ENCODE peak calls at places on chromosomes 1 and 21, in seven cellular contexts. One of them, this sample, is unnamed.

GRCh38 chr1:89605692-89606091 is 27.2 kb upstream of the LRRC8C start:
- DNase-seq in neural progenitor cell: no peak
- DNase-seq in GM06990: no peak
- DNase-seq in vagina: no peak
- DNase-seq in prostate gland: no peak
- DNase-seq in suprapubic skin: no peak
- DNase-seq in HFF-Myc: peak
- DNase-seq in this sample: no peak

GRCh38 chr1:22685675-22686074 is 25.0 kb upstream of the EPHB2 start:
- DNase-seq in neural progenitor cell: no peak
- DNase-seq in GM06990: no peak
- DNase-seq in vagina: no peak
- DNase-seq in prostate gland: no peak
- DNase-seq in suprapubic skin: no peak
- DNase-seq in HFF-Myc: no peak
- DNase-seq in this sample: no peak

GRCh38 chr1:148379170-148379500 is 104.0 kb downstream of the PPIAL4G start:
- DNase-seq in neural progenitor cell: no peak
- DNase-seq in GM06990: no peak
- DNase-seq in vagina: no peak
- DNase-seq in prostate gland: no peak
- DNase-seq in suprapubic skin: no peak
- DNase-seq in HFF-Myc: no peak
- DNase-seq in this sample: no peak

GRCh38 chr21:32190491-32191144 is 88.2 kb downstream of the MIS18A start:
- DNase-seq in neural progenitor cell: no peak
- DNase-seq in GM06990: no peak
- DNase-seq in vagina: peak
- DNase-seq in prostate gland: no peak
- DNase-seq in suprapubic skin: peak
- DNase-seq in HFF-Myc: no peak
- DNase-seq in this sample: no peak

GRCh38 chr1:243561588-243562319 is 288.3 kb downstream of the AKT3 start:
- DNase-seq in neural progenitor cell: no peak
- DNase-seq in GM06990: no peak
- DNase-seq in vagina: no peak
- DNase-seq in prostate gland: no peak
- DNase-seq in suprapubic skin: no peak
- DNase-seq in HFF-Myc: no peak
- DNase-seq in this sample: no peak

GRCh38 chr21:43935711-43936110 is 70.7 kb downstream of the AGPAT3 start:
- DNase-seq in neural progenitor cell: no peak
- DNase-seq in GM06990: no peak
- DNase-seq in vagina: no peak
- DNase-seq in prostate gland: no peak
- DNase-seq in suprapubic skin: no peak
- DNase-seq in HFF-Myc: no peak
- DNase-seq in this sample: no peak

GRCh38 chr1:20355828-20356735 is 65.4 kb downstream of the VWA5B1 start:
- DNase-seq in neural progenitor cell: no peak
- DNase-seq in GM06990: no peak
- DNase-seq in vagina: no peak
- DNase-seq in prostate gland: no peak
- DNase-seq in suprapubic skin: no peak
- DNase-seq in HFF-Myc: no peak
- DNase-seq in this sample: no peak

GRCh38 chr1:19786988-19787423 is 12.7 kb downstream of the TMCO4 start:
- DNase-seq in neural progenitor cell: no peak
- DNase-seq in GM06990: no peak
- DNase-seq in vagina: no peak
- DNase-seq in prostate gland: peak
- DNase-seq in suprapubic skin: no peak
- DNase-seq in HFF-Myc: no peak
- DNase-seq in this sample: no peak

GRCh38 chr1:67889940-67890567 is 56.8 kb upstream of the GNG12 start:
- DNase-seq in neural progenitor cell: no peak
- DNase-seq in GM06990: no peak
- DNase-seq in vagina: no peak
- DNase-seq in prostate gland: no peak
- DNase-seq in suprapubic skin: no peak
- DNase-seq in HFF-Myc: peak
- DNase-seq in this sample: peak

GRCh38 chr1:110106013-110106941 is 6.0 kb upstream of the UBL4B start:
- DNase-seq in neural progenitor cell: peak
- DNase-seq in GM06990: peak
- DNase-seq in vagina: no peak
- DNase-seq in prostate gland: peak
- DNase-seq in suprapubic skin: no peak
- DNase-seq in HFF-Myc: peak
- DNase-seq in this sample: no peak

GRCh38 chr21:42311160-42311559 is 4.0 kb downstream of the TFF3 start:
- DNase-seq in neural progenitor cell: no peak
- DNase-seq in GM06990: no peak
- DNase-seq in vagina: no peak
- DNase-seq in prostate gland: no peak
- DNase-seq in suprapubic skin: no peak
- DNase-seq in HFF-Myc: no peak
- DNase-seq in this sample: no peak

GRCh38 chr21:44713130-44713529 is 1.8 kb upstream of the TSPEAR start:
- DNase-seq in neural progenitor cell: no peak
- DNase-seq in GM06990: no peak
- DNase-seq in vagina: no peak
- DNase-seq in prostate gland: no peak
- DNase-seq in suprapubic skin: peak
- DNase-seq in HFF-Myc: no peak
- DNase-seq in this sample: no peak

GRCh38 chr1:27689423-27690173 is 17.6 kb upstream of the IFI6 start:
- DNase-seq in neural progenitor cell: no peak
- DNase-seq in GM06990: no peak
- DNase-seq in vagina: no peak
- DNase-seq in prostate gland: no peak
- DNase-seq in suprapubic skin: no peak
- DNase-seq in HFF-Myc: no peak
- DNase-seq in this sample: no peak

GRCh38 chr1:152165291-152166077 is 6.5 kb upstream of the RPTN start:
- DNase-seq in neural progenitor cell: no peak
- DNase-seq in GM06990: no peak
- DNase-seq in vagina: no peak
- DNase-seq in prostate gland: no peak
- DNase-seq in suprapubic skin: no peak
- DNase-seq in HFF-Myc: no peak
- DNase-seq in this sample: no peak

GRCh38 chr1:22969224-22969829 is 3.3 kb downstream of the LACTBL1 start:
- DNase-seq in neural progenitor cell: no peak
- DNase-seq in GM06990: no peak
- DNase-seq in vagina: no peak
- DNase-seq in prostate gland: peak
- DNase-seq in suprapubic skin: no peak
- DNase-seq in HFF-Myc: peak
- DNase-seq in this sample: peak

GRCh38 chr1:184513966-184514365 is 127.1 kb downstream of the C1orf21 start:
- DNase-seq in neural progenitor cell: no peak
- DNase-seq in GM06990: no peak
- DNase-seq in vagina: no peak
- DNase-seq in prostate gland: no peak
- DNase-seq in suprapubic skin: no peak
- DNase-seq in HFF-Myc: no peak
- DNase-seq in this sample: no peak

GRCh38 chr1:80531182-80531581 is 1269.6 kb upstream of the ADGRL2 start:
- DNase-seq in neural progenitor cell: no peak
- DNase-seq in GM06990: no peak
- DNase-seq in vagina: no peak
- DNase-seq in prostate gland: no peak
- DNase-seq in suprapubic skin: no peak
- DNase-seq in HFF-Myc: no peak
- DNase-seq in this sample: no peak

GRCh38 chr1:157390646-157391045 is 161.7 kb downstream of the FCRL5 start:
- DNase-seq in neural progenitor cell: no peak
- DNase-seq in GM06990: no peak
- DNase-seq in vagina: no peak
- DNase-seq in prostate gland: no peak
- DNase-seq in suprapubic skin: no peak
- DNase-seq in HFF-Myc: peak
- DNase-seq in this sample: peak

GRCh38 chr1:54865238-54866073 is 21.5 kb downstream of the DHCR24 start:
- DNase-seq in neural progenitor cell: no peak
- DNase-seq in GM06990: no peak
- DNase-seq in vagina: peak
- DNase-seq in prostate gland: no peak
- DNase-seq in suprapubic skin: no peak
- DNase-seq in HFF-Myc: no peak
- DNase-seq in this sample: no peak

GRCh38 chr21:38342734-38343133 is 85.9 kb downstream of the KCNJ15 start:
- DNase-seq in neural progenitor cell: no peak
- DNase-seq in GM06990: no peak
- DNase-seq in vagina: no peak
- DNase-seq in prostate gland: no peak
- DNase-seq in suprapubic skin: no peak
- DNase-seq in HFF-Myc: no peak
- DNase-seq in this sample: no peak

GRCh38 chr1:155207578-155208405 is at the start of gene THBS3:
- DNase-seq in neural progenitor cell: peak
- DNase-seq in GM06990: no peak
- DNase-seq in vagina: no peak
- DNase-seq in prostate gland: no peak
- DNase-seq in suprapubic skin: no peak
- DNase-seq in HFF-Myc: no peak
- DNase-seq in this sample: no peak

GRCh38 chr1:111234866-111235265 is 7.4 kb downstream of the CHI3L2 start:
- DNase-seq in neural progenitor cell: no peak
- DNase-seq in GM06990: no peak
- DNase-seq in vagina: no peak
- DNase-seq in prostate gland: no peak
- DNase-seq in suprapubic skin: no peak
- DNase-seq in HFF-Myc: no peak
- DNase-seq in this sample: no peak

GRCh38 chr1:152029144-152029936 is 7.5 kb downstream of the S100A11 start:
- DNase-seq in neural progenitor cell: no peak
- DNase-seq in GM06990: no peak
- DNase-seq in vagina: no peak
- DNase-seq in prostate gland: no peak
- DNase-seq in suprapubic skin: no peak
- DNase-seq in HFF-Myc: no peak
- DNase-seq in this sample: no peak

GRCh38 chr1:1380860-1381259 is 5.9 kb upstream of the AURKAIP1 start:
- DNase-seq in neural progenitor cell: no peak
- DNase-seq in GM06990: no peak
- DNase-seq in vagina: no peak
- DNase-seq in prostate gland: no peak
- DNase-seq in suprapubic skin: no peak
- DNase-seq in HFF-Myc: no peak
- DNase-seq in this sample: no peak

GRCh38 chr1:156926175-156926574 is 5.7 kb downstream of the LRRC71 start:
- DNase-seq in neural progenitor cell: no peak
- DNase-seq in GM06990: no peak
- DNase-seq in vagina: no peak
- DNase-seq in prostate gland: no peak
- DNase-seq in suprapubic skin: no peak
- DNase-seq in HFF-Myc: peak
- DNase-seq in this sample: no peak

GRCh38 chr1:84988588-84988987 is 8.3 kb downstream of the MCOLN2 start:
- DNase-seq in neural progenitor cell: no peak
- DNase-seq in GM06990: peak
- DNase-seq in vagina: no peak
- DNase-seq in prostate gland: no peak
- DNase-seq in suprapubic skin: no peak
- DNase-seq in HFF-Myc: no peak
- DNase-seq in this sample: no peak

GRCh38 chr1:2433936-2434335 is 21.6 kb upstream of the PEX10 start:
- DNase-seq in neural progenitor cell: no peak
- DNase-seq in GM06990: no peak
- DNase-seq in vagina: no peak
- DNase-seq in prostate gland: no peak
- DNase-seq in suprapubic skin: no peak
- DNase-seq in HFF-Myc: no peak
- DNase-seq in this sample: no peak

GRCh38 chr1:92831368-92831761 is 475 bp upstream of the RPL5 start:
- DNase-seq in neural progenitor cell: peak
- DNase-seq in GM06990: no peak
- DNase-seq in vagina: no peak
- DNase-seq in prostate gland: no peak
- DNase-seq in suprapubic skin: no peak
- DNase-seq in HFF-Myc: no peak
- DNase-seq in this sample: no peak
- H3K4me3 ChIP-seq in neural progenitor cell: peak
- H3K4me3 ChIP-seq in GM06990: no peak
- H3K4me3 ChIP-seq in vagina: peak
- H3K4me3 ChIP-seq in prostate gland: no peak
- H3K4me3 ChIP-seq in suprapubic skin: peak
- H3K4me3 ChIP-seq in HFF-Myc: peak
- H3K4me3 ChIP-seq in this sample: no peak

GRCh38 chr1:171850951-171851350 is 9.7 kb downstream of the DNM3 start:
- DNase-seq in neural progenitor cell: no peak
- DNase-seq in GM06990: no peak
- DNase-seq in vagina: no peak
- DNase-seq in prostate gland: no peak
- DNase-seq in suprapubic skin: no peak
- DNase-seq in HFF-Myc: no peak
- DNase-seq in this sample: no peak
- TF ChIP-seq CTCF in neural progenitor cell: no peak
- TF ChIP-seq CTCF in GM06990: peak
- TF ChIP-seq CTCF in vagina: no peak
- TF ChIP-seq CTCF in prostate gland: no peak
- TF ChIP-seq CTCF in suprapubic skin: no peak
- TF ChIP-seq CTCF in HFF-Myc: no peak
- TF ChIP-seq CTCF in this sample: no peak

DNA sequence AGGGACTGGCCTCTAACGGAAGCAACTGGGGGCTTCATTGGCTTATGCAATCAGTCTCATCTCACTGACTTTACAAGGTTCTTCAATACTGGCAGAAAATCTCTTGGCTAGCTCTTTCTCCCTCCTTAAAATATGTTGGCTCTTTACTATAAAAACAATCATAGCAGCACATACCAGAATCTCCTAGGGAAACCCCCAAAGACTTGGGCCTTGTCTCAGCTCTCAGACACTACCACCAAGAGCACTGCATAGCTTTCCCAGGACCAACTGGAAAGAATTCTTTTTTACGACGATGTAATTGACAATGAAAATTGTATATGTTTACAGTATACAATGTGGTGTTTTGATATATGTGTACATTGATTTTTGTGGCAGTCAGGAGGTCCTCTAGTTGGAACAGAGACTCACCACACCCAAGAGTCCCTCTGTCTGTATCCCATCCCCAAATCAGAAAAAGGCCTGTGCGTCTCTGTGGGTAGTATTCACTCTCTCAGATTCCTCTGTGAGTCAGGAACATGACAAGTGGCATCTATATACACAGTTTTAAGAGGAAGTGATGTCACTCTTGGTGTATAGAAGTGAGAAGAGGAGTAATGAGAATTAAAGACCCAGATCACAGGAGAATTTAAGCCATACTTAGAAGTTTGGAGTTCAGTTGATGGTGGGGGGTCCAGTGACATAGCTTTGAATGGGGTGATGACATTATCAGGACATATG is 21.1 kb downstream of the SMAP2 start:
- DNase-seq in neural progenitor cell: no peak
- DNase-seq in GM06990: no peak
- DNase-seq in vagina: no peak
- DNase-seq in prostate gland: no peak
- DNase-seq in suprapubic skin: no peak
- DNase-seq in HFF-Myc: no peak
- DNase-seq in this sample: no peak
- H3K4me3 ChIP-seq in neural progenitor cell: no peak
- H3K4me3 ChIP-seq in GM06990: no peak
- H3K4me3 ChIP-seq in vagina: no peak
- H3K4me3 ChIP-seq in prostate gland: no peak
- H3K4me3 ChIP-seq in suprapubic skin: no peak
- H3K4me3 ChIP-seq in HFF-Myc: no peak
- H3K4me3 ChIP-seq in this sample: no peak

GRCh38 chr1:160741597-160742348 is 2.7 kb downstream of the SLAMF7 start:
- DNase-seq in neural progenitor cell: peak
- DNase-seq in GM06990: no peak
- DNase-seq in vagina: peak
- DNase-seq in prostate gland: no peak
- DNase-seq in suprapubic skin: no peak
- DNase-seq in HFF-Myc: no peak
- DNase-seq in this sample: no peak
- TF ChIP-seq CTCF in neural progenitor cell: peak
- TF ChIP-seq CTCF in GM06990: peak
- TF ChIP-seq CTCF in vagina: no peak
- TF ChIP-seq CTCF in prostate gland: no peak
- TF ChIP-seq CTCF in suprapubic skin: no peak
- TF ChIP-seq CTCF in HFF-Myc: no peak
- TF ChIP-seq CTCF in this sample: no peak